ENCODE peak calls at places on chromosomes 7 and 10, in eight cellular contexts. C is A549, S is GM12878, V is suprapubic skin, W is stomach, Q is transverse colon, P is tibial nerve, X is upper lobe of left lung. I is an unnamed sample. For H3K4me1, the result is how much of the 10 kb centered on the place peaks cover.

GRCh38 chr10:79248341-79248931 is 98.8 kb upstream of the PPIF start:
- DNase-seq in P (peak), V (no peak), C (no peak), W (no peak), X (peak), Q (peak), S (no peak), I (no peak)

GRCh38 chr10:113273151-113273876 is 279.5 kb upstream of the HABP2 start:
- DNase-seq in W (no peak), V (no peak), Q (peak), S (no peak), X (peak), P (peak), C (no peak), I (no peak)

GRCh38 chr7:15007507-15007906 is 105.0 kb upstream of the DGKB start:
- DNase-seq in P (no peak), C (peak), Q (no peak), S (no peak), W (no peak), X (no peak), V (no peak), I (no peak)

GRCh38 chr10:122143238-122143841 is 127.8 kb upstream of the BTBD16 start:
- DNase-seq in S (no peak), Q (no peak), W (no peak), V (no peak), X (no peak), P (no peak), C (no peak), I (no peak)

GRCh38 chr10:80270887-80271286 is 18.6 kb downstream of the MAT1A start:
- DNase-seq in Q (no peak), P (no peak), W (no peak), S (no peak), X (no peak), V (no peak), C (no peak), I (no peak)

GRCh38 chr10:29734980-29735627 is 100.3 kb upstream of the SVIL start:
- DNase-seq in C (peak), V (peak), P (peak), Q (peak), X (peak), W (peak), S (no peak), I (no peak)

GRCh38 chr10:115491526-115492140 is 398.5 kb downstream of the ATRNL1 start:
- DNase-seq in W (no peak), P (no peak), Q (no peak), C (no peak), S (no peak), V (no peak), X (no peak), I (no peak)

GRCh38 chr10:45179716-45180115 is 135.7 kb downstream of the OR13A1 start:
- DNase-seq in S (no peak), Q (no peak), W (no peak), C (no peak), X (no peak), V (peak), P (no peak), I (no peak)

GRCh38 chr10:21281765-21282484 is 243.6 kb downstream of the SKIDA1 start:
- DNase-seq in C (peak), X (no peak), Q (no peak), W (no peak), P (no peak), S (no peak), V (peak), I (no peak)

GRCh38 chr10:10910634-10911033 is 107.0 kb upstream of the CELF2 start:
- DNase-seq in W (no peak), P (no peak), Q (no peak), X (no peak), C (no peak), V (no peak), S (no peak), I (no peak)

DNA sequence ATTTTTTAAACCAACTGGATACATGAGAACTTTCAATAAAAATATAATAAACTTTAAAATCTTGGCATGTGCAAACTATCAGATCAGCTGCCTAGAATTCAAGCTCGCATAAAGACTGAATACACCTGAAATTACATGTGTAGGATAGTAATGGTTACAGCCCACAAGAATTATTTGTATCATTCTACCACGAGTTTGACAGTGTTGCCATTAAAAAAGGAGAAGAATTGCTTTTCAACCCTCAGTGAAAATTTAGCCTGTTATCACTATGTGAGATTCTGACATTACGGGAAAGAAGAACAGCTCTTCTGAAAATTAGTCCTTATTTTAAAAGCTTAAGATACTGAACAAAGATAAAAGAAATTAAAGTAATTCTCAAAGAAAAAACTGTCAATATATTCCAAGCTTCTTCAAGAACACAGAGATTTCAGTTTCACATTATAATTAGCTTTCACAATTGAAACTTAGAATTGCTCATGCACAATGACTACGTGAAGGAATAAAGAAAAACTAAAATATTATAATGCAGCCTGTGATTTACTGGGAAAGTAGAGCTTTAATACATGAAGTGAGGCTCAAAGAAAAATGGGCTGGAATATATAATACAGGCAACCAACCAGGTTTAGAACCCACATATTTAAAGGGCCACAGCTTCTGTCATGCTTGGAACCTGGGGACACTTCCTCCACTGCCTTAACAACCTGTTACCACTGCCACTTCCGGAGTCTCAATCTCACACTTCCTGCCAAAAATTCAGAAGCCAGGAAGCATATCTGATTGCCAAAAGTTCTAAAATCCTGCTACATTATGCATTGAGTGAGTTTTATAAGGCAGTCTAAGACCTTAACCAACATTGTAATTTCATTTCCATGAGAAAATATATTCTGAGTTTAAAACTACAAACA is 23.2 kb downstream of the TPK1 start:
- DNase-seq in P (no peak), W (no peak), Q (no peak), X (no peak), S (no peak), V (no peak), C (no peak), I (no peak)
- H3K4me3 ChIP-seq in P (no peak), W (no peak), Q (no peak), X (no peak), S (peak), V (no peak), C (no peak), I (no peak)

GRCh38 chr7:94401411-94401810 is 6.7 kb downstream of the COL1A2 start:
- DNase-seq in P (no peak), V (no peak), S (no peak), C (no peak), Q (no peak), W (no peak), X (no peak), I (no peak)

GRCh38 chr7:94400643-94401042 is 5.9 kb downstream of the COL1A2 start:
- DNase-seq in V (no peak), S (no peak), P (no peak), Q (no peak), C (no peak), X (no peak), W (no peak), I (no peak)

GRCh38 chr7:94396606-94397005 is 1.9 kb downstream of the COL1A2 start:
- DNase-seq in V (no peak), W (no peak), Q (no peak), P (peak), S (no peak), X (no peak), C (no peak), I (no peak)

GRCh38 chr7:94397721-94398120 is 3.0 kb downstream of the COL1A2 start:
- DNase-seq in V (no peak), Q (no peak), P (no peak), W (no peak), C (no peak), S (no peak), X (no peak), I (no peak)

GRCh38 chr7:94400022-94400421 is 5.3 kb downstream of the COL1A2 start:
- DNase-seq in P (no peak), W (no peak), S (no peak), V (no peak), X (no peak), Q (no peak), C (no peak), I (no peak)
- H3K4me1 ChIP-seq in P (under half), W (under half), S (under half), V (under half), X (under half), Q (under half), C (under half), I (half or more)

GRCh38 chr10:103761075-103761920 is 94.1 kb downstream of the SH3PXD2A start:
- DNase-seq in V (no peak), C (no peak), W (no peak), Q (no peak), S (no peak), P (no peak), X (peak), I (no peak)
- TF ChIP-seq EP300 in V (no peak), C (no peak), W (no peak), Q (no peak), S (no peak), P (no peak), X (no peak), I (no peak)

GRCh38 chr7:22195402-22195801 is 161.6 kb downstream of the RAPGEF5 start:
- DNase-seq in P (no peak), S (peak), W (no peak), Q (no peak), X (no peak), V (no peak), C (no peak), I (no peak)
- H3K4me3 ChIP-seq in P (no peak), S (no peak), W (no peak), Q (no peak), X (no peak), V (no peak), C (no peak), I (no peak)

DNA sequence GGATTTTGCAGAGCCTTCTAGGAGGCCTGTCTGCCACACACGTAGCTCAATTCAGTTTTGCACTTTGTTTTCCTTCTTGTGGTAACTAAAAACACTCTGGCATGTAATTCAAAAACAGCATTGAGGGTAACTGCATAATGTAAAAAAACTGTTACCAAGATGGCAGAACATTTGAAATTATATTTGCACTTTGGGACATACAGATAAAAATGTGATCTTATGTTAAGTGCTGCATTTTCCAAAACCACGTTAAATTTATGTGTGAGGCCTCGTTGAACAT is 44.3 kb downstream of the PTPRN2 start:
- DNase-seq in Q (no peak), V (no peak), S (no peak), C (no peak), P (no peak), X (no peak), W (no peak), I (no peak)
- H3K4me1 ChIP-seq in Q (under half), V (under half), S (under half), C (under half), P (under half), X (under half), W (under half), I (under half)

GRCh38 chr7:95972554-95972953 is 200.2 kb downstream of the DYNC1I1 start:
- DNase-seq in Q (no peak), W (no peak), X (no peak), C (no peak), V (no peak), S (no peak), P (no peak), I (no peak)
- TF ChIP-seq EP300 in Q (no peak), W (no peak), X (no peak), C (no peak), V (no peak), S (no peak), P (no peak), I (no peak)

DNA sequence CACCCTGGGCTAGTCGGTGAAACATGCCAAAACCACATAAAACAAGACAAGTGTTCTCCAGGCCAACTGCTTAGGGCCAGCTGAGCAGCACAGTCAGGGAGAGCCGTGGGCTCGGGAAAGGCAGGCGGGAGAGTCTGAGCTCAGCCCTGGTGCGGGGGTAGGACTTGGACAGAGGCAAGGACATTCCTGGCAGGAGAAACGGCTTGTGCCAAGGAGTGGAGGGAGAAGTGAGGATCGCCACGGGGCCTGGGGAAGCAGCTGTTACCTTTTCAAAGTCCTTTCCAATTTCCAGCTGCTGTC is 4.2 kb downstream of the ELN start:
- DNase-seq in P (peak), S (no peak), X (peak), V (no peak), C (no peak), Q (no peak), W (no peak), I (no peak)
- H3K4me3 ChIP-seq in P (no peak), S (no peak), X (peak), V (peak), C (no peak), Q (no peak), W (no peak), I (peak)

DNA sequence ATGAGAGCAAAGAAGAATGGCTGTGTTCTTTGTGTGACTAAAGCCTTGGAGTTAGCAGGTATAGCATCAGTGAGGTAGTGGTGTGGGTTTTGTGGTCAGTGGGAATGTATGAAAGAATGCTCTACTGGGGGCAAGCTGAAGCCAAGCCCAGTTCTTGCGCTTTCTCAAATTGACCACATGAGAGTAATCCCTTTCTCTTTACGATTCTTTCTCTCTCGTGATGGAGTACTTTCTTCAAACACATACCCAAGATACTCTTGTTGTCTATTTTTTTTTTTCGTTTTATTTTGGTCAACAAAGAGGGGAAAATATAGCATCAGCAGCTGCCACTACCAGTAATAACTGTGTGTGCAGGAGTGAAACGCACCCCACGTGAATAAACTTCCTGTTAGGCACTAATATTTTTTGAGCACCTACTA is 8.4 kb upstream of the PANK1 start:
- DNase-seq in S (peak), P (no peak), Q (no peak), X (no peak), V (no peak), W (no peak), C (no peak), I (no peak)
- H3K4me1 ChIP-seq in S (under half), P (under half), Q (under half), X (under half), V (under half), W (under half), C (under half), I (under half)

GRCh38 chr10:109191341-109191740 is 732.0 kb downstream of the XPNPEP1 start:
- DNase-seq in S (no peak), X (no peak), C (no peak), P (no peak), Q (no peak), W (no peak), V (no peak), I (no peak)

GRCh38 chr10:109191823-109192222 is 731.5 kb downstream of the XPNPEP1 start:
- DNase-seq in X (no peak), V (no peak), W (no peak), C (no peak), P (no peak), Q (no peak), S (no peak), I (no peak)

GRCh38 chr10:109183366-109183765 is 739.9 kb downstream of the XPNPEP1 start:
- DNase-seq in Q (no peak), X (no peak), W (no peak), V (no peak), P (no peak), S (no peak), C (no peak), I (no peak)

GRCh38 chr10:109187677-109188076 is 735.6 kb downstream of the XPNPEP1 start:
- DNase-seq in W (no peak), S (no peak), X (no peak), C (no peak), P (no peak), V (no peak), Q (no peak), I (no peak)
- TF ChIP-seq EP300 in W (no peak), S (no peak), X (no peak), C (no peak), P (no peak), V (no peak), Q (no peak), I (no peak)

GRCh38 chr7:104908636-104909035 is 105.4 kb upstream of the KMT2E start:
- DNase-seq in C (no peak), X (no peak), S (no peak), V (no peak), W (no peak), Q (no peak), P (no peak), I (no peak)

DNA sequence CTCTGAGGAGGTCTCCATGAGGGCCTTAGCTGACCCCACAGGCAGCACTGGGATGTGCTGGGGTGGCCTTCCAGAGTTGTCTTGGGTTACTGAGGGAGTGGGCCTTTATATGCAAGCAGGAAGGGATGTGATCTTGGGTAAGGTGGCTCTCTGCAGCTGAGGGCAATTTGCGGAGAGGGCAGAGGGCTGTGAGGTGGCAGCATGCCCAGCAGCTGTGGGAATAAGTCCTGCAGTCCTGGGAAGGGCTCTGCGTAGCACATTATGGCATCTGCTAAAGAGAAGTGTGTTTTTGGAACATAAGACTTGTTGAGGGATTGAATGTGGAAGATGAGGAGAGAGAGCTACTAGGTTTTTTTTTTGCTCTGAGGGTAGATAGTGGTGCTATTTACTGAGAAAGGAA is 99.6 kb upstream of the KMT2E start:
- DNase-seq in Q (no peak), S (no peak), W (no peak), P (no peak), C (no peak), V (no peak), X (no peak), I (no peak)
- H3K4me3 ChIP-seq in Q (no peak), S (no peak), W (no peak), P (no peak), C (no peak), V (no peak), X (no peak), I (no peak)